ENCODE peak calls at places on chromosomes 3 and 15, in nine cellular contexts. S, F, V, J, X, C, R, K and H are unnamed samples.

GRCh38 chr3:41419809-41420208 is 220.5 kb downstream of the CTNNB1 start:
- DNase-seq in K (no peak), X (no peak), V (no peak), J (no peak), R (no peak), F (no peak), S (no peak), C (no peak), H (no peak)

GRCh38 chr15:79430901-79431635 is 1.1 kb upstream of the MINAR1 start:
- DNase-seq in V (peak), X (no peak), K (no peak), J (no peak), F (no peak), S (no peak), C (no peak), R (no peak), H (no peak)

GRCh38 chr3:80113331-80113730 is 345.5 kb upstream of the ROBO1 start:
- DNase-seq in J (no peak), R (no peak), X (no peak), S (peak), V (no peak), C (no peak), K (no peak), F (no peak), H (no peak)

GRCh38 chr3:184335291-184335660 is 2.1 kb upstream of the FAM131A start:
- DNase-seq in R (no peak), J (peak), X (no peak), V (no peak), S (no peak), F (no peak), C (no peak), K (no peak), H (no peak)

GRCh38 chr15:36594556-36595090 is 15.2 kb downstream of the CDIN1 start:
- DNase-seq in F (no peak), S (no peak), J (no peak), R (no peak), K (no peak), C (no peak), V (no peak), X (no peak), H (no peak)

GRCh38 chr3:129112308-129113052 is 9.1 kb downstream of the RAB43 start:
- DNase-seq in J (no peak), X (peak), V (no peak), K (no peak), R (no peak), S (no peak), F (no peak), C (no peak), H (peak)

GRCh38 chr3:9036327-9037112 is 73.2 kb upstream of the RAD18 start:
- DNase-seq in S (no peak), R (no peak), V (peak), F (no peak), J (no peak), K (no peak), X (no peak), C (no peak), H (no peak)

GRCh38 chr15:40273428-40273827 is 9.4 kb downstream of the ANKRD63 start:
- DNase-seq in J (no peak), K (no peak), C (no peak), R (no peak), X (no peak), V (no peak), F (no peak), S (no peak), H (no peak)

GRCh38 chr15:72554471-72555425 is 80.6 kb downstream of the ARIH1 start:
- DNase-seq in S (peak), X (peak), K (no peak), V (no peak), C (no peak), F (no peak), R (no peak), J (no peak), H (peak)

GRCh38 chr15:74997161-74997942 is 2.0 kb downstream of the SCAMP5 start:
- DNase-seq in F (no peak), C (no peak), J (no peak), K (no peak), S (no peak), R (no peak), X (no peak), V (no peak), H (no peak)

GRCh38 chr15:80779658-80780415 is 667 bp downstream of the CEMIP start:
- DNase-seq in J (peak), K (no peak), S (no peak), R (no peak), C (no peak), V (peak), X (no peak), F (peak), H (no peak)

GRCh38 chr3:9087831-9088413 is 124.7 kb upstream of the RAD18 start:
- DNase-seq in S (no peak), X (no peak), J (no peak), K (no peak), C (no peak), F (no peak), R (no peak), V (no peak), H (no peak)

GRCh38 chr15:63023351-63023945 is 19.1 kb upstream of the TPM1 start:
- DNase-seq in R (no peak), S (no peak), X (peak), V (no peak), J (no peak), C (peak), K (no peak), F (no peak), H (no peak)

GRCh38 chr3:89419647-89420141 is 312.3 kb downstream of the EPHA3 start:
- DNase-seq in K (no peak), X (peak), V (no peak), R (no peak), J (no peak), C (no peak), F (no peak), S (no peak), H (no peak)

GRCh38 chr3:188720636-188721035 is 451.1 kb upstream of the TPRG1 start:
- DNase-seq in X (no peak), V (no peak), C (no peak), J (no peak), S (peak), R (no peak), K (no peak), F (no peak), H (no peak)

GRCh38 chr15:52236015-52236414 is 44.8 kb upstream of the GNB5 start:
- DNase-seq in K (no peak), C (no peak), X (no peak), V (no peak), S (no peak), J (no peak), R (no peak), F (no peak), H (no peak)

GRCh38 chr3:67335813-67336212 is 318.6 kb downstream of the SUCLG2 start:
- DNase-seq in S (no peak), R (no peak), J (no peak), V (no peak), K (no peak), F (no peak), X (no peak), C (no peak), H (no peak)

GRCh38 chr3:118077332-118077731 is 957.3 kb downstream of the IGSF11 start:
- DNase-seq in X (no peak), J (no peak), F (no peak), K (no peak), V (no peak), C (no peak), S (no peak), R (no peak), H (no peak)

GRCh38 chr15:39230205-39230916 is 350.5 kb upstream of the THBS1 start:
- DNase-seq in X (peak), R (no peak), V (no peak), J (no peak), C (no peak), K (no peak), F (no peak), S (no peak), H (no peak)

GRCh38 chr15:64857421-64857820 is 15.7 kb downstream of the PLEKHO2 start:
- DNase-seq in F (no peak), R (no peak), V (no peak), J (no peak), X (peak), S (no peak), K (no peak), C (no peak), H (no peak)

DNA sequence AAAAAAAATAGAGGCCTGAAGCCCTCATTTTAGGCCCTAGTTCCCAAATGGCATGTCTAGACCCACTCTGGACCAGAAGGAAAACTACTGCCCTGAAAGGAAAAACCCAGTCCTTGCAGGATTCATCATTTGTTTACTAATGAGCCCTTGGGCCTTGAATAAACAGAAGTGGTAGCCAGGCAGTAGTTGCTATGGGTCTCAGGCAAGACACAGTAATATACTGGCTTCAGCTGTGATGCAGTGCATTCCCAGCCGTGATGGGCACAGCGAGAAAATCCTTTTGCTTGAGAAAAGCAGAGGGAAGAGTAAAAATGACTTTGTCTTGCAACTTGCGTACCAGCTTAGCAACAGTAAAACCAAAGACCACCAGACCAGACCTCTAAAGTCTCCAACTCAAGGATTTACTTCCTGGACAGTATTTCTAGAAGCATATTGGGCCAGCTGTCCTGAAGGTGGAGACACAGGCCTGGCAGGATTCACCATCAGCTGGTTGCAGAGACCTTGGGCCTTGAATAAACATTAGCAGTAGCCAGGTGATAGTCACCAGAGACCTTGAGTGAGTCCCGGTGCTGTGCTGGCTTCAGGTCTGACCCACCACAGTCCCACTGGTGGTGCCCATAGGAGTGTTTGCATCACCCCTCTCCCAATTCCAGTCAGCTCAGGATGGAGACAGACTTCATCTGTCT is 208.3 kb upstream of the SLITRK3 start:
- DNase-seq in S (no peak), X (no peak), K (no peak), R (no peak), F (no peak), V (no peak), C (no peak), J (no peak), H (no peak)
- TF ChIP-seq CTCF in S (peak), X (no peak), K (no peak), R (no peak), F (no peak), V (no peak), C (no peak), J (no peak), H (no peak)

DNA sequence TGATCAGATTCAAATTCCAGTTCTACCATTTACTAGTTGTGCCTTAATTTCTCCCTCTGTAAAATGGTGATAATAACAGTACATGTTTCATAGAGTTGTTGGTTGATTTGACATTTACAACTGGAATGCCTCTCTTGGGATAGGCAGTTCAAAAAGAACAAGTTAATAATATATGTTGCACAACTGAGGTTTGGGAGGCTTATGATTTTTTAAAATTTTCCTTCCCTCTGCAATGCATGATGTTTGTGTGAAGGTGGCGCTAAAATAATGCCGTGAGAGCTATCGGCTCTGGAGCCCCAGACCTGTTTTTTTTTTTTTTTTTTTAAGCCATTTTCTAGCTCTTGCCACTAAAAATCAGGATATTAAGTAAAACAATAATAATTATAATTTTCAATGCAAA is 18.6 kb downstream of the DNAJB11 start:
- DNase-seq in K (no peak), J (no peak), R (no peak), C (no peak), F (no peak), S (peak), X (no peak), V (peak), H (no peak)
- TF ChIP-seq CTCF in K (no peak), J (peak), R (peak), C (no peak), F (no peak), S (peak), X (peak), V (peak), H (peak)

DNA sequence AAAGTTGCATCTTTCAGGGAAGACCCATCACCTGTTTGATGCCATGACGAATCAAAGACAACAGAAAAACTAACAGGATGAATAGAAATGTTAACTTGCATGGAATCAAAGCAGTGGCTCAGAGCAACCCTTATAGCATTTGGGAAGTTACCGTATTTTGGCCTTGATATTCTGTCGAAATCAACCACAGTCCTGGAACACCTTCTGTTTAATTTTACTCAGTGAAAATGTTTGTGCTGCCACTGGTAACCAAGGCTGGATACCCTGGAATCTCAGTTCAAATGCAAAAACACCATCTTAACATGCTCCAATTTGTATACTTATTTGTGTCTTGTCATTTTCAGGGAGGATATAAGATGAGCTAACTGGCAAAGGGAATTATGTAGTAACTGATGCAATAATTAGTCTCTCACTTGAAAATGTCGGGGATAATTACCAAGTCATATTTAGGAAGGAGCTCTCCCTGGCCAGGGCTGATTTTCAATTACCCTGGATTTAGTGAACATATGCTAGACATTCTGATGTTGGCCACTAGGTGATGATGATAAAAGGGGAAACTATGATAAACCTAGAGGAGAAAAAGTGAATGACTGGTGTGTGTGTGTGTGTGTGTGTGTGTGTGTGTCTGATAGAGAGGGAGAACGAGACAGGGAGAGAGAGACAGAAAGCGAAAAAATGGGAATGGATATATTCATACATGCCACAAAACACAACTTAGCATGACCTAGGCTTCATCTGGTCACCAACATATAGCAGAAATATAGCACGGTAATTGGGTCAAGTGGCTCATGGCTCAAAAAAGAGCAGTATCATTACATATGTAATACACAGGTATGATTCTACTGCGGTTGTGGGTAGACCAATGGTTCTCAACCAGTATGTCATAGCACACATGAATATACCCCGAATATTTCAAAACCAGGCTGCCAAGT is 19.0 kb upstream of the PRICKLE2 start:
- DNase-seq in R (no peak), C (no peak), J (no peak), K (no peak), V (no peak), S (peak), X (peak), F (no peak), H (no peak)
- TF ChIP-seq CTCF in R (peak), C (peak), J (no peak), K (peak), V (peak), S (peak), X (peak), F (peak), H (no peak)

GRCh38 chr3:77348244-77348855 is 308.5 kb downstream of the ROBO2 start:
- DNase-seq in R (no peak), C (no peak), J (no peak), F (no peak), V (peak), S (no peak), X (peak), K (no peak), H (no peak)

GRCh38 chr3:77342688-77343087 is 302.8 kb downstream of the ROBO2 start:
- DNase-seq in S (no peak), C (no peak), J (no peak), X (no peak), R (no peak), V (no peak), F (no peak), K (no peak), H (no peak)

DNA sequence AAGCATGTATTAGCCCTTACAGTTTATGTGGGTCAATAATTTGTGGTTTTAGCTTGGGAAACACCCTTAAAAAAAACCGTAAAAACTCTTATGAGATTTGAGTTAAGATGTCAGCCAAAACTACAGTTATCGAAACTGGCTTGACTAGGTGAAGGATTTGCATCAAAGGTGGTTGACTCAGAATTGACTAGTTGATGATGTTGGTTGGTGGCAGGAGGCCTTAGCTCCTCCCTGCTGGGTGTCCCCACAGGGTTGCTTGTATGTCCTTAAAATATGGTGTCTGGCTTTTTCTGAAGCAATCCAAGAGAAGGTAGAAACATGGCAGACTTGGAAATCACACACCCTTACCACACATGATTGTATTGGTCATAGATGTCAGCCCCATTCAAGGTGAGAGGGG is 305.1 kb downstream of the ROBO2 start:
- DNase-seq in X (no peak), F (no peak), R (no peak), V (no peak), K (no peak), S (no peak), J (no peak), C (no peak), H (no peak)
- TF ChIP-seq CTCF in X (no peak), F (no peak), R (no peak), V (no peak), K (no peak), S (no peak), J (no peak), C (no peak), H (no peak)

GRCh38 chr15:90638963-90639362 is 78.2 kb upstream of the BLM start:
- DNase-seq in X (no peak), V (no peak), F (no peak), C (no peak), S (no peak), J (no peak), R (no peak), K (no peak), H (no peak)
- TF ChIP-seq CTCF in X (no peak), V (no peak), F (no peak), C (no peak), S (no peak), J (no peak), R (no peak), K (no peak), H (no peak)

GRCh38 chr3:100796556-100796955 is 87.3 kb downstream of the TFG start:
- DNase-seq in F (no peak), K (no peak), R (peak), S (no peak), C (no peak), V (peak), X (no peak), J (peak), H (no peak)
- TF ChIP-seq CTCF in F (peak), K (no peak), R (peak), S (peak), C (peak), V (peak), X (peak), J (no peak), H (peak)